ENCODE peak calls at places on chromosomes 12 and 14, in five cellular contexts. F, C, K, V and M are unnamed samples.

GRCh38 chr12:75087656-75088055 is 122.0 kb downstream of the KCNC2 start:
- DNase-seq in C (no peak), F (no peak), V (no peak), K (no peak), M (no peak)

GRCh38 chr14:35687335-35687939 is 121.7 kb downstream of the RALGAPA1 start:
- DNase-seq in K (no peak), V (peak; percentile 54), C (peak; percentile 20), F (no peak), M (no peak)

GRCh38 chr12:87157791-87158190 is 871.4 kb downstream of the C12orf50 start:
- DNase-seq in C (no peak), V (no peak), F (no peak), K (no peak), M (no peak)

GRCh38 chr12:122964439-122965257 is 1.6 kb downstream of the ABCB9 start:
- DNase-seq in F (no peak), K (no peak), V (no peak), C (no peak), M (no peak)

GRCh38 chr12:114919479-114919878 is 235.5 kb upstream of the TBX3 start:
- DNase-seq in C (no peak), K (no peak), V (no peak), F (no peak), M (no peak)

GRCh38 chr12:51246254-51246853 is 7.7 kb downstream of the DAZAP2 start:
- DNase-seq in K (no peak), F (no peak), C (peak; percentile 48), V (no peak), M (no peak)

GRCh38 chr14:21668377-21668776 is 5.2 kb downstream of the OR4E1 start:
- DNase-seq in V (no peak), K (no peak), C (no peak), F (no peak), M (no peak)

GRCh38 chr12:123767613-123768012 is 5.5 kb downstream of the DNAH10 start:
- DNase-seq in K (no peak), C (no peak), F (no peak), V (no peak), M (no peak)

GRCh38 chr12:52285851-52286530 is 5.3 kb downstream of the KRT81 start:
- DNase-seq in K (no peak), V (no peak), F (no peak), C (no peak), M (no peak)

GRCh38 chr12:11836282-11836963 is 186.9 kb downstream of the ETV6 start:
- DNase-seq in V (no peak), K (no peak), C (no peak), F (no peak), M (peak; percentile 31)